ENCODE peak calls at places on chromosomes 5 and 9, in four cellular contexts. M is testis, Z is spleen, A is thoracic aorta. L is an unnamed sample. For H3K4me1 and H3K9me3, the result is how much of the 10 kb centered on the place peaks cover.

GRCh38 chr9:27181381-27181780 is 72.4 kb downstream of the TEK start:
- DNase-seq in M (no peak), Z (no peak), A (no peak), L (no peak)

GRCh38 chr9:121984726-121985402 is 108.2 kb downstream of the TTLL11 start:
- DNase-seq in Z (no peak), A (no peak), M (no peak), L (no peak)

GRCh38 chr5:118953652-118954005 is 34.7 kb downstream of the DTWD2 start:
- DNase-seq in M (no peak), Z (no peak), A (no peak), L (no peak)

GRCh38 chr5:37875051-37875787 is 35.4 kb upstream of the GDNF start:
- DNase-seq in A (no peak), Z (no peak), M (no peak), L (no peak)

GRCh38 chr5:122701640-122702523 is 73.0 kb upstream of the SNX2 start:
- DNase-seq in Z (no peak), M (no peak), A (no peak), L (no peak)

GRCh38 chr5:123511290-123511647 is 708 bp upstream of the CSNK1G3 start:
- DNase-seq in M (no peak), A (no peak), Z (no peak), L (no peak)

GRCh38 chr9:136364942-136365774 is 1.6 kb upstream of the DNLZ start:
- DNase-seq in Z (no peak), A (no peak), M (no peak), L (no peak)

GRCh38 chr5:175823731-175824525 is 47.5 kb upstream of the CPLX2 start:
- DNase-seq in A (no peak), M (peak), Z (no peak), L (no peak)

GRCh38 chr5:172726966-172727365 is 44.0 kb downstream of the DUSP1 start:
- DNase-seq in A (no peak), Z (peak), M (no peak), L (no peak)

GRCh38 chr5:138662599-138662998 is 87.4 kb upstream of the HSPA9 start:
- DNase-seq in M (no peak), Z (no peak), A (no peak), L (no peak)

GRCh38 chr5:132459983-132460834 is 30.4 kb downstream of the IRF1 start:
- DNase-seq in A (no peak), M (no peak), Z (peak), L (no peak)
- H3K4me1 ChIP-seq in A (under half), M (under half), Z (half or more), L (under half)

GRCh38 chr5:126805108-126805507 is 28.2 kb downstream of the LMNB1 start:
- DNase-seq in A (no peak), M (no peak), Z (no peak), L (no peak)

GRCh38 chr5:126799780-126800179 is 22.8 kb downstream of the LMNB1 start:
- DNase-seq in A (no peak), M (no peak), Z (no peak), L (no peak)

GRCh38 chr5:126801174-126801991 is 24.4 kb downstream of the LMNB1 start:
- DNase-seq in M (no peak), A (no peak), Z (no peak), L (no peak)

DNA sequence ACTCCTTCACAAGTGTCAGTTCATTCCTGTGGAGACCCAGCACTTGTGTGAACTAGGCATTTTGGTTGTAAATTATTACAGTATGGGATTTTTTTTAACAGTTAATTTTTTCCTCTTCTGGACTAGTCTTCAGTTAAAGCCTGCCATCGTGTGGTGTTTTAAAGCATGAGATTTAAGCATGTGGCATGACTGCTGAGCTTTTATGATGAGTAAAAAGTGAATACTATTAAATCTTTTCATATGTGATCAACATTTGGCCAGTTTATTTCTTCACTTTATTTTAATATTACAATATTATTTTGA is 25.0 kb downstream of the LMNB1 start:
- DNase-seq in Z (no peak), A (no peak), M (no peak), L (no peak)
- TF ChIP-seq CTCF in Z (no peak), A (no peak), M (no peak), L (no peak)

DNA sequence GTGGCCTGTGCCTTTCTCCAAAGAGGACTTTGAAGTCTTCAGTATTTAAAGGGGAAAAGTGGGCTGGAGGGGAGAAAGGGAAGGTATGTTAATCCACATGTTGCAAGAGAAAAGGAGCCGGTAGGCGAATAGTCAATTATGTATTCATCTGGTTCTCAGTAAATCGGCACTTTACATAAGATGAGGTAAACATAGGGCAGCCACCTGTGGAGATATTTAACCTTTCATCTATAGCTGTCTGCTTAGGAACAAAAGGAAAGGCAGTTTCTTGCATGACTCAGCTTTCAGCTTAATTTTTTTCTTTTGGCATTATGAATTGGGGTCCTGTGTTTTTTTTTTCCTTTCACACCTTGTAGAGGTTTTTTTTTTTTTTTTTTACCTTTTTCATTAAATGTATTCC is 42.2 kb downstream of the FGD3 start:
- DNase-seq in A (no peak), M (no peak), Z (no peak), L (no peak)
- H3K9me3 ChIP-seq in A (under half), M (under half), Z (under half), L (under half)

DNA sequence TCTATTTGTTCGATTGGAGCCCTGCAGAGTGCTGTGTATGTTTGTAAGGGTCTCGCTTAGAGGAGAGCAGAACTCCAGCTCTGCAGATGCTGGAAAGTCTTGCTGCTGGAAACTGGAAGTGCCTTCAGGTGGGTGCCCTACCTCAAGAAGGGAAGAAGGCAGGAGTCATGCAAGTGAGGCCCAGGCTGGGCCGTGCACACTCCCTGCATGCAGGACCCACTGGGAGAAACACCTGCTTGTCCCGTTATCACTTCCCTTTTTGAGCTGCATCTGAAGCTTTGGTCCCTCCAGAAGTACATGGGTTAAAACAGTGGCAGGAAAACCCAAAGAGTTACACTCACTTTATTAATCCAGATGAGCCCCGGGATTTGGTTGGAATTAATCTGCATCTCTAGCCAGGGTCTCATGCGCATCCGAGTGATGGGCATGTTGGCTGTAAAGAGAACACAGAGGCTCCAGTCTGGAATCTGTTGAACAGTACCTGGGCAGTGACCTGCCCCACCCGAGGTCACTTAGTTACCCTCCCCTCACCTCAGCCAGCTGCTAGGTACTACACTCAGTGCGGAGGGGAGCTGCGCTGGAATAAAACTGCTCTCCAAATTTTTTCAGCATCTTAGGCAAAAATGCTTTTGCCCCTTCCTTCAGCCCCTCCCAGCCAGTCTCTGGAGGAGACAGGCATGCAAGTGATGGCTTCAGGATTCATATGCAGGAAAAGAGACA is 1.4 kb downstream of the IRF1 start:
- DNase-seq in Z (peak), M (no peak), A (no peak), L (no peak)
- H3K4me1 ChIP-seq in Z (half or more), M (under half), A (under half), L (under half)

DNA sequence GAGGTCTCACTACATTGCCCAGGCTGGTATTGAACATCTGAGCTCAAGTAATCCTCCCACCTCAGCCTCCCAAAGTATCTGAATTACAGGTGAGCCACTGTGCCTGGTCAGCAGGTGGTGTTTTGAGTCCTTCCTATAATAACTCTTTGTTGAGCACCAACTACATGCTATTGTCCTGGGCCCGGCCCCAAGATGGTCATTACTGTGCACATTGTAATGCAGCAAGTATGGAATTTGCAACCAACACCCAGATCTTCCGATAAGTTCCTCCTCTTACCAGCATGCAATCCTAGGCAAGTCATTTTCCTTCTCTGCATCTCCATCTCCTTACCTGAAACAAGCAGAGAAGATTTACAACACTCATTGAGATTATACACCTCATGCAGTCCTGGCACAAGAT is 510.3 kb upstream of the KLF4 start:
- DNase-seq in A (no peak), M (no peak), Z (no peak), L (no peak)
- TF ChIP-seq CTCF in A (no peak), M (no peak), Z (no peak), L (no peak)

GRCh38 chr5:179152941-179153340 is 92.8 kb downstream of the ZNF354C start:
- DNase-seq in A (no peak), M (no peak), Z (peak), L (no peak)

GRCh38 chr5:179154346-179154990 is 94.3 kb downstream of the ZNF354C start:
- DNase-seq in Z (peak), M (no peak), A (no peak), L (no peak)

GRCh38 chr5:179154991-179155955 is 95.1 kb downstream of the ZNF354C start:
- DNase-seq in Z (peak), M (no peak), A (no peak), L (no peak)

GRCh38 chr5:179153341-179153901 is 93.2 kb downstream of the ZNF354C start:
- DNase-seq in Z (peak), M (no peak), A (no peak), L (no peak)

GRCh38 chr5:179153921-179154345 is 93.8 kb downstream of the ZNF354C start:
- DNase-seq in M (no peak), A (no peak), Z (no peak), L (no peak)
- H3K9me3 ChIP-seq in M (under half), A (under half), Z (under half), L (under half)

DNA sequence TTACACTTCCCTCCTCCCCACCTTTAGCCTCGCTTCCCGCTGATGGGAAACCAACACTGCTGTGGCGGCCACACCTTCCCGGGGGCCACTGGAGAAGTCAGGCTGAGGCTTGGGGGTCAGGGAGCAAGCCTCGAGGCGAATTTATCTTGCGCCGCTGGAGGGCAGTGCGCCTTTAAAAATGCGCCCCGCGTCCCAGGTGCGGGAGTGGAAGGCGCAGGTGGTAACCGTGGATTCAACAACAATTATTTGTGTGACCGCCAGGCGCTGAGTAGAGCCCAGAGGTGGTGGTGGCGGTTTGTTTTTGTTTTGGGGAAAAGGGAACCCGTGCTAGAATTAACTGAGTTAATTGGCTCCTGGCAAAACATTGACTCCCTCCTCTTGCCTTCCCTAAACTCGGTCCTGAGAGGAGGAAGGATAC is 1.1 kb downstream of the CFAP77 start:
- DNase-seq in Z (peak), M (peak), A (no peak), L (no peak)
- H3K4me1 ChIP-seq in Z (under half), M (under half), A (under half), L (under half)

GRCh38 chr9:3879315-3879714 is 353.5 kb upstream of the RFX3 start:
- DNase-seq in Z (no peak), M (no peak), A (no peak), L (no peak)

GRCh38 chr9:3873818-3874217 is 348.0 kb upstream of the RFX3 start:
- DNase-seq in Z (no peak), A (no peak), M (no peak), L (no peak)

GRCh38 chr9:3874472-3875370 is 348.9 kb upstream of the RFX3 start:
- DNase-seq in A (no peak), M (no peak), Z (no peak), L (no peak)

GRCh38 chr9:3876553-3876952 is 350.8 kb upstream of the RFX3 start:
- DNase-seq in M (no peak), A (no peak), Z (no peak), L (no peak)

GRCh38 chr9:3875371-3876132 is 349.8 kb upstream of the RFX3 start:
- DNase-seq in A (no peak), M (no peak), Z (no peak), L (no peak)
- TF ChIP-seq CTCF in A (no peak), M (no peak), Z (no peak), L (no peak)

GRCh38 chr9:4196886-4197285 is 103.0 kb downstream of the GLIS3 start:
- DNase-seq in M (no peak), Z (no peak), A (no peak), L (no peak)

GRCh38 chr9:4193391-4193790 is 106.5 kb downstream of the GLIS3 start:
- DNase-seq in M (no peak), A (no peak), Z (no peak), L (no peak)

GRCh38 chr9:4195285-4195684 is 104.6 kb downstream of the GLIS3 start:
- DNase-seq in Z (no peak), M (no peak), A (no peak), L (no peak)

GRCh38 chr9:4196376-4196775 is 103.5 kb downstream of the GLIS3 start:
- DNase-seq in M (no peak), Z (no peak), A (no peak), L (no peak)

DNA sequence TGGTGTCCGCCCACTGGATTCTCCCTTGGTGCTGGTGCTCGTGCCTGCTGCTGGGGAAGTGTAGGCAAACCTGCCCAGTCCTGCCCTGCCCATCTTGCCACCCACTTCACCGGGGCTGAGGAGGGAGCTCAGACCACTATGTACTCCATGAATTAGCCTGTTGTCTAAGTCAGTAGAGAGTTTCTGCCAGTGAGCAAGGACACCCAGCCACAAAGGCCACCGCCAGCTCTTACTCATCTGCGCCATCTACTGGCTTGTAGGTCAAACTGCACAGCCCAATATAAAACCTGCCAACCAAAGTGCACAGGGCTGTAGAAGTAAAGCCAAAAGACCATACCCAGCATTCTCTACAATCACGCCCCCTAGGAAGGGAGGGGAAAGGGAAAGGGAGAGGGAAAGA is 102.3 kb downstream of the GLIS3 start:
- DNase-seq in Z (no peak), A (no peak), M (peak), L (no peak)
- H3K9me3 ChIP-seq in Z (half or more), A (under half), M (under half), L (half or more)

GRCh38 chr9:78025186-78025585 is 6.4 kb downstream of the GNAQ start:
- DNase-seq in Z (no peak), A (no peak), M (no peak), L (no peak)
- H3K4me1 ChIP-seq in Z (under half), A (half or more), M (under half), L (under half)

L was measured in tibial nerve.